ENCODE peak calls at places on chromosomes 16 and 17, in nine cellular contexts. Z, F, O, A, Q, D, N, J and W are unnamed samples.

GRCh38 chr17:41009301-41009760 is 403 bp upstream of the KRTAP3-1 start:
- DNase-seq in Q (no peak), J (no peak), D (no peak), F (peak), N (no peak), Z (no peak), O (no peak), A (no peak), W (no peak)

GRCh38 chr17:42288078-42288984 is at the start of gene STAT5A:
- DNase-seq in O (peak), D (peak), Q (peak), F (peak), Z (peak), A (peak), N (peak), J (peak), W (no peak)

GRCh38 chr16:66270333-66270927 is 96.1 kb upstream of the CDH5 start:
- DNase-seq in O (peak), Z (peak), N (no peak), F (peak), Q (peak), J (peak), A (peak), D (peak), W (peak)

GRCh38 chr16:30566531-30566930 is 5.0 kb downstream of the ZNF688 start:
- DNase-seq in D (no peak), Z (no peak), N (no peak), Q (no peak), J (no peak), O (no peak), A (no peak), F (no peak), W (no peak)

GRCh38 chr16:69396187-69397061 is 10.6 kb upstream of the TERF2 start:
- DNase-seq in N (peak), O (peak), A (peak), F (peak), J (peak), Z (peak), D (peak), Q (peak), W (peak)

GRCh38 chr17:45948881-45949624 is 50.0 kb upstream of the STH start:
- DNase-seq in Z (peak), F (peak), O (peak), Q (peak), D (peak), J (peak), A (no peak), N (peak), W (peak)

GRCh38 chr16:75064403-75065148 is 52.0 kb downstream of the LDHD start:
- DNase-seq in O (peak), D (no peak), Z (no peak), A (no peak), Q (peak), N (no peak), F (no peak), J (no peak), W (peak)

GRCh38 chr17:76337413-76337777 is 16.3 kb downstream of the PRPSAP1 start:
- DNase-seq in N (no peak), Z (peak), O (no peak), D (no peak), F (no peak), Q (no peak), A (no peak), J (no peak), W (peak)